ENCODE peak calls at places on chromosomes 7 and 10, in five cellular contexts. P is A549, S is HepG2, I is ovary, C is suprapubic skin. D is an unnamed sample.

GRCh38 chr10:132632851-132633684 is 95.5 kb downstream of the INPP5A start:
- DNase-seq in P (no peak), S (no peak), I (no peak), C (peak; percentile 48), D (no peak)

GRCh38 chr7:144459635-144460034 is 56.1 kb upstream of the NOBOX start:
- DNase-seq in P (no peak), S (no peak), I (no peak), C (no peak), D (no peak)

GRCh38 chr10:3231951-3232730 is 59.6 kb upstream of the PITRM1 start:
- DNase-seq in P (no peak), S (no peak), I (no peak), C (no peak), D (no peak)

GRCh38 chr10:132446661-132447445 is 49.9 kb downstream of the PWWP2B start:
- DNase-seq in P (peak; percentile 60), S (peak; percentile 83), I (no peak), C (no peak), D (no peak)

GRCh38 chr7:148773344-148773743 is 74.6 kb downstream of the CUL1 start:
- DNase-seq in P (no peak), S (no peak), I (no peak), C (no peak), D (no peak)

GRCh38 chr7:80480566-80480965 is 31.3 kb downstream of the GNAT3 start:
- DNase-seq in P (no peak), S (no peak), I (no peak), C (no peak), D (no peak)

GRCh38 chr7:80876894-80877414 is 41.9 kb downstream of the SEMA3C start:
- DNase-seq in P (no peak), S (no peak), I (no peak), C (no peak), D (no peak)

GRCh38 chr7:135684134-135684533 is 21.8 kb downstream of the STMP1 start:
- DNase-seq in P (no peak), S (no peak), I (no peak), C (no peak), D (no peak)

GRCh38 chr7:22791204-22792158 is 31.2 kb downstream of the TOMM7 start:
- DNase-seq in P (peak; percentile 15), S (no peak), I (no peak), C (no peak), D (no peak)

GRCh38 chr7:155885162-155886160 is 73.2 kb upstream of the SHH start:
- DNase-seq in P (peak; percentile 40), S (no peak), I (no peak), C (peak; percentile 72), D (no peak)

GRCh38 chr10:124381011-124381591 is 37.6 kb downstream of the OAT start:
- DNase-seq in P (no peak), S (peak; percentile 25), I (no peak), C (no peak), D (no peak)

GRCh38 chr10:52644678-52645434 is 127.7 kb downstream of the MBL2 start:
- DNase-seq in P (peak; percentile 17), S (peak; percentile 48), I (no peak), C (no peak), D (no peak)

GRCh38 chr10:86931872-86932271 is 25.5 kb downstream of the MMRN2 start:
- DNase-seq in P (no peak), S (no peak), I (no peak), C (no peak), D (no peak)

GRCh38 chr7:103887853-103888602 is 101.4 kb downstream of the RELN start:
- DNase-seq in P (no peak), S (peak; percentile 10), I (no peak), C (no peak), D (no peak)

GRCh38 chr10:30701471-30702173 is 72.1 kb upstream of the LYZL2 start:
- DNase-seq in P (no peak), S (no peak), I (no peak), C (no peak), D (no peak)

GRCh38 chr10:4246881-4247358 is 461.9 kb upstream of the KLF6 start:
- DNase-seq in P (no peak), S (no peak), I (no peak), C (no peak), D (no peak)

GRCh38 chr10:132518572-132519381 is 18.8 kb upstream of the INPP5A start:
- DNase-seq in P (no peak), S (peak; percentile 79), I (peak; percentile 65), C (no peak), D (no peak)

GRCh38 chr7:43511029-43511428 is 71.9 kb upstream of the STK17A start:
- DNase-seq in P (no peak), S (peak; percentile 49), I (no peak), C (no peak), D (no peak)

GRCh38 chr7:118153551-118154177 is 30.3 kb upstream of the LSM8 start:
- DNase-seq in P (no peak), S (peak; percentile 23), I (no peak), C (no peak), D (no peak)

GRCh38 chr10:59047180-59047579 is 129.3 kb upstream of the PHYHIPL start:
- DNase-seq in P (no peak), S (no peak), I (no peak), C (no peak), D (no peak)

GRCh38 chr7:92698237-92698841 is 108.1 kb upstream of the FAM133B start:
- DNase-seq in P (peak; percentile 34), S (peak; percentile 32), I (peak; percentile 21), C (no peak), D (no peak)

GRCh38 chr10:92550924-92551323 is 23.0 kb downstream of the IDE start:
- DNase-seq in P (no peak), S (no peak), I (no peak), C (no peak), D (no peak)

GRCh38 chr10:21427804-21428481 is 97.5 kb downstream of the SKIDA1 start:
- DNase-seq in P (no peak), S (peak; percentile 24), I (no peak), C (no peak), D (no peak)

DNA sequence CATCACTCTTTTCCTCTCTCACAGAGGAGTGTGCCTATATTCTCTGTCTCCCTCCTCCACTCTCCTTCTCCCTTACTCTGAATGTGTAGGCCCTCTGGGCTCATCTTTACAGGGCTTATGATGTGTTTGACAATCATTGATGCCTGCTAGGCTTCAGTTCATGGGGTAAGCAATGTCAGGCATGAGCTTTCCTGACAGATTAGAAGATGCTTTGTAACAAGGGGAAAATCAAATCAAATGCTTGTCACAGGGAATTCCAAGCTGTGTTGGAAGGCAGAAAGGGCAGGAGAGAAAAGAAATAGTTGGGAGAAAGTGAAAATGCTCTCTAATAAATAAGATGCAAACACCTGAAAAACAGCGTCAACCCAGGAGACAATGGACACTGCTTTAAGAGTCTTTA is 743.0 kb downstream of the SORCS3 start:
- DNase-seq in P (no peak), S (no peak), I (no peak), C (no peak), D (no peak)
- TF ChIP-seq EP300 in P (no peak), S (no peak), I (no peak), C (no peak), D (no peak)

GRCh38 chr10:69043931-69044531 is 43.9 kb upstream of the SRGN start:
- DNase-seq in P (no peak), S (no peak), I (no peak), C (no peak), D (no peak)
- TF ChIP-seq POLR2A in P (no peak), S (no peak), I (no peak), C (no peak), D (no peak)

GRCh38 chr10:114483575-114483974 is 79.3 kb upstream of the AFAP1L2 start:
- DNase-seq in P (no peak), S (no peak), I (no peak), C (no peak), D (no peak)

GRCh38 chr10:114482915-114483314 is 78.6 kb upstream of the AFAP1L2 start:
- DNase-seq in P (no peak), S (no peak), I (no peak), C (no peak), D (no peak)

GRCh38 chr10:114487815-114488536 is 83.7 kb upstream of the AFAP1L2 start:
- DNase-seq in P (no peak), S (no peak), I (no peak), C (no peak), D (no peak)

GRCh38 chr10:114486938-114487814 is 82.9 kb upstream of the AFAP1L2 start:
- DNase-seq in P (no peak), S (peak; percentile 32), I (no peak), C (no peak), D (no peak)

GRCh38 chr10:114485695-114486400 is 81.5 kb upstream of the AFAP1L2 start:
- DNase-seq in P (no peak), S (no peak), I (no peak), C (no peak), D (no peak)
- TF ChIP-seq EP300 in P (no peak), S (no peak), I (no peak), C (no peak), D (no peak)

DNA sequence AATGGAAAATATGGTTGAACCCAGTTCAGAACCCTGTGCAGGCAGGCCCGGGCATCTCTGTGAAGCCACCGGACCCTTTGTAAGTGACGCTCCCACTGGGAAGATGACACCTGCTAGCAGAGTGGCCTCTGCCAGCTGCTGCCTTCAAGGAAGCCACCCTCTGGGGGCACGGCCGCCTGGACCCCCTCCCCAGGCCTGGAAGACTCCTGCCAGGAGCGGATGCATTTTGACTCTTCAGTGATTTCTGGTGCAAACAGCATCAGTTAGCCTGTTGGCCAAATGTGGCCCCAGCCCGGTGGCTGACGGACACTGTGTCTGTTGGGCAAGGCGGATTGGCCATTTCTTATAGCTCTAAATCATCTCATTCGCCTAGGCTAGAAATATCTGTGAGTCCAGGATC is 514.1 kb upstream of the FOXK1 start:
- DNase-seq in P (no peak), S (no peak), I (no peak), C (no peak), D (no peak)
- TF ChIP-seq POLR2A in P (no peak), S (no peak), I (no peak), C (no peak), D (no peak)

GRCh38 chr7:137978464-137979237 is 23.2 kb downstream of the CREB3L2 start:
- DNase-seq in P (peak; percentile 72), S (no peak), I (peak; percentile 72), C (no peak), D (no peak)
- TF ChIP-seq EP300 in P (peak; percentile 42), S (no peak), I (peak; percentile 46), C (no peak), D (peak; percentile 49)

D was measured in esophagus muscularis mucosa.